ENCODE peak calls at places on chromosomes 4 and X, in six cellular contexts. Y is GM13976, E is nephron progenitor cell, H is AG09309, A is colonic mucosa, U is AG10803. S is an unnamed sample.

GRCh38 chr4:162282711-162283110 is 118.9 kb upstream of the FSTL5 start:
- DNase-seq in Y (no peak), E (no peak), H (no peak), A (no peak), U (no peak), S (no peak)

GRCh38 chr4:32133141-32133540 is 1413.0 kb downstream of the PCDH7 start:
- DNase-seq in H (no peak), U (no peak), Y (no peak), E (no peak), A (no peak), S (no peak)

GRCh38 chr4:88169298-88169697 is 10.9 kb upstream of the ABCG2 start:
- DNase-seq in A (no peak), Y (no peak), E (no peak), U (no peak), H (no peak), S (no peak)

GRCh38 chr4:52825311-52826090 is 36.6 kb upstream of the RASL11B start:
- DNase-seq in A (no peak), H (no peak), E (no peak), U (no peak), Y (no peak), S (peak)

GRCh38 chrX:23822397-23822796 is 39.4 kb downstream of the SAT1 start:
- DNase-seq in A (peak), E (no peak), H (no peak), U (peak), Y (no peak), S (no peak)

GRCh38 chr4:90027565-90027964 is 99.6 kb upstream of the CCSER1 start:
- DNase-seq in U (no peak), A (no peak), E (no peak), Y (no peak), H (no peak), S (no peak)

GRCh38 chr4:138627096-138627495 is 384.9 kb upstream of the SLC7A11 start:
- DNase-seq in U (no peak), Y (no peak), H (no peak), A (no peak), E (no peak), S (no peak)

GRCh38 chrX:103428525-103428924 is 52.2 kb downstream of the BEX3 start:
- DNase-seq in E (no peak), Y (no peak), A (no peak), H (no peak), U (no peak), S (no peak)

GRCh38 chr4:2412885-2413716 is 5.3 kb downstream of the ZFYVE28 start:
- DNase-seq in H (peak), E (peak), U (peak), Y (peak), A (peak), S (peak)

GRCh38 chrX:51804741-51805140 is 61.5 kb downstream of the GSPT2 start:
- DNase-seq in Y (no peak), H (no peak), U (no peak), E (no peak), A (no peak), S (no peak)
- TF ChIP-seq CTCF in Y (no peak), H (peak), U (no peak), E (no peak), A (no peak), S (no peak)

DNA sequence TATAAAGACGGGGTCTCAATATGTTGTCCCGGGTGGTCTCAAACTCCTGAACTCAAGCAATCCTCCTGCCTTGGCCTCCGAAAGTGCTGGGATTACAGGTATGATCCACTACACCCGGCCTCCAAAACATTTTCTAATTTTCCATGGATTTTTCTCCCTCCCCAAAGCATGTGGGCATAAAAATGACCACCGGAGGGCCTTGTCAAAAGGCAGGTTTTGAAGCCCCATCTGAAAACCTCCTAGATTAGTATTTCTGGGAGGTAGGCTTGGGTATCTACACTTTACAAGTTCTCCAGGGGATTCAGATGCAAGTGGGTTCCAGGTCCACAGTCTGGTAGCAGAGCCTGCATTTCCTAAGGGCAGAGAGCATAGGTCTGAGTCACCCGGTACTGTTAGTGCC is 1.4 kb upstream of the GPR173 start:
- DNase-seq in U (no peak), E (no peak), A (no peak), Y (no peak), H (no peak), S (no peak)
- TF ChIP-seq CTCF in U (peak), E (peak), A (no peak), Y (no peak), H (peak), S (no peak)

DNA sequence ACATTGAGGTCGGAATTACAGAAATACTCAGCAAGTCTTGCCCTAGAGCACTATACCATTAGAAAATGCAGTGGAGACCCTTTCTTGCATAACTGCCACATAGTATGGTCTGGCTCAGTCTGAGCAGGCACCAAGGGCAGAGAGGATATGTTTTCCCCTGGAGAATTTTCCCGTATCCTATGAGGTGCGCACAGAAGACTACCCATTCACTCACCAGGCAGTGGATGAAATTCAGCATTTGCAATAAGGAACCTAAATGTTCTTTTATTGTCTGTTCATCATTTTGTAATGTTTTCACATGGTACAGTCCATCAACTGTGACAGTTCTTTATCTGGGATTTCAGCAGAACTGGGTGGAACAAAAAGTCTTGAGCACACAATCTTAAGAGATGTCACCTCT is 15.5 kb downstream of the JADE3 start:
- DNase-seq in E (no peak), H (no peak), U (no peak), Y (no peak), A (no peak), S (no peak)
- TF ChIP-seq CTCF in E (no peak), H (no peak), U (no peak), Y (no peak), A (no peak), S (no peak)

DNA sequence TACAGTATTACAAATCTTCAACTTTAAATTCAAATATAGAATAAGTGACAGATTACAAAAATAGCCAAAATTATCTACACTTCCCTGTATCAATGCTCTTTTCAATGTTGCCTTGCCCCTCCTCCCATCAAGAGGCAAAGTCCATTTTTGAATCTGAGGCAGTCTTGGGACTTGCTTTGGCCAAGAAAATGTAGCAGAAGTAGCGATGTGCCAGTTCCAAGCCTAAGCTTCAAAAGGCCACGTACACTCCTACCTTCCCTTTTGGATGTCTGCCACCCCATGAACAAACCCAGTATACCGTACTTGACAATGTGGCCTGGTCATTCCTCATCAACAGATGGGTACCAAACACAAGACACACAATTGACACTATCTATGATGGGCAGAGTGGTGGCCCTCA is 24.1 kb downstream of the SEC24D start:
- DNase-seq in U (no peak), E (no peak), H (no peak), A (no peak), Y (no peak), S (no peak)
- TF ChIP-seq CTCF in U (no peak), E (no peak), H (no peak), A (no peak), Y (no peak), S (no peak)

DNA sequence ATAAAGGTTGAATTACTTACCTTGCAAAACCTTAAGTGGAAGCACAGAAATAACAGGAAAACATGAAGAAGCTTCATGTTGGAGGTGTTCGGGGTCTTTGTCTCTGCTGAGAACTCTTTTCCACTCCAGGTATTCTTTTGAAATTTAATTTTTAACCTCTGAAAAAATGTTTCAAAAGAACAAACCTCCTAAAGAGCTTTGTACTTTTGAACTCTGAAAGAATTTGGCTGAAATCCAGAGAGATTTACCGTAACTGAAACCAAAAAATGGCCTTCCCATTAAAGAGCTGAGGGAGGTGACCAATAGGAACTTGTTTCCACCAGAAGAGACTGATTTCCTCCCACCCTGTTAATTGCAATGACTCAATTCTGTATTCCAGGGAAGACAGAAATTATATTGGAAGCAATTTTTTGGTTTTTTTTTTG is at the start of gene CFI:
- DNase-seq in E (no peak), H (peak), A (no peak), Y (no peak), U (peak), S (no peak)
- TF ChIP-seq CTCF in E (no peak), H (no peak), A (no peak), Y (no peak), U (no peak), S (no peak)

GRCh38 chrX:147478899-147479298 is 432.8 kb upstream of the FMR1 start:
- DNase-seq in Y (no peak), U (no peak), A (no peak), H (no peak), E (no peak), S (no peak)

DNA sequence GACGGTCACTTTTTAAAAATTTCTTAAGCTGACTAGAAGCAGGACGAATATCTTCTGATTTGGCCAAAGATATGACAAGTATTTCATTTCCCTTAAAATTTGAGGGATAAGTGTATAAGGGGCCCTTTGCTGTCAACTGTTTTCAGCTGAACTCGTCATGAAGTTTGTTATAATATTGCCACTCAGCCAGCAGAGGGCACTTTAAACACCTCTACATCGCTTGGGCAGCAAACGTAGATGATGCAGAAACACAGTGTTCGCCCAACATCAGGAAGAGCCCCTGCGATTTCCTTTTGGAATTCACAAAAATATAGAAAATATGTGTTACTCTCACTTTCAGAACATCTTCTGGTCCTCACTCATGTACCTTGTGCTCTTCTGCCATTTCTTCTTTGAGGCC is 435.7 kb upstream of the FMR1 start:
- DNase-seq in E (peak), U (no peak), A (no peak), H (no peak), Y (no peak), S (peak)
- TF ChIP-seq CTCF in E (peak), U (peak), A (no peak), H (no peak), Y (peak), S (no peak)

GRCh38 chr4:26323807-26324206 is 3.0 kb downstream of the RBPJ start:
- DNase-seq in H (peak), Y (no peak), U (peak), A (no peak), E (no peak), S (no peak)
- TF ChIP-seq CTCF in H (peak), Y (no peak), U (no peak), A (no peak), E (no peak), S (no peak)